ENCODE peak calls at places on chromosomes 7 and 10, in five cellular contexts. V is omental fat pad, U is GM10248, Y is choroid plexus epithelial cell, C is SK-N-SH. K is an unnamed sample.

GRCh38 chr10:79411546-79412495 is 33.6 kb downstream of the ZCCHC24 start:
- DNase-seq in Y (no peak), V (no peak), C (no peak), U (no peak), K (no peak)

GRCh38 chr10:51838506-51838905 is 139.1 kb upstream of the CSTF2T start:
- DNase-seq in U (no peak), Y (no peak), C (no peak), V (no peak), K (no peak)

GRCh38 chr10:28677889-28678686 is 767 bp downstream of the BAMBI start:
- DNase-seq in U (no peak), C (peak; percentile 40), Y (peak; percentile 31), V (no peak), K (peak; percentile 44)

GRCh38 chr10:43671659-43672555 is 23.2 kb upstream of the ZNF32 start:
- DNase-seq in Y (peak; percentile 76), V (no peak), U (peak; percentile 75), C (peak; percentile 78), K (peak; percentile 70)

GRCh38 chr10:3874988-3875841 is 90.2 kb upstream of the KLF6 start:
- DNase-seq in V (no peak), Y (no peak), U (peak; percentile 56), C (no peak), K (no peak)

GRCh38 chr7:75985518-75986146 is 8.8 kb downstream of the TMEM120A start:
- DNase-seq in Y (no peak), C (peak; percentile 43), U (no peak), V (no peak), K (no peak)

GRCh38 chr7:80014507-80014906 is 120.1 kb upstream of the GNAI1 start:
- DNase-seq in C (no peak), U (no peak), V (no peak), Y (peak; percentile 92), K (peak; percentile 18)

GRCh38 chr7:107982918-107983389 is 20.0 kb downstream of the LAMB1 start:
- DNase-seq in V (no peak), C (no peak), Y (peak; percentile 42), U (no peak), K (no peak)

GRCh38 chr7:127946847-127947246 is 84.4 kb downstream of the LRRC4 start:
- DNase-seq in C (no peak), Y (no peak), V (no peak), U (no peak), K (no peak)

DNA sequence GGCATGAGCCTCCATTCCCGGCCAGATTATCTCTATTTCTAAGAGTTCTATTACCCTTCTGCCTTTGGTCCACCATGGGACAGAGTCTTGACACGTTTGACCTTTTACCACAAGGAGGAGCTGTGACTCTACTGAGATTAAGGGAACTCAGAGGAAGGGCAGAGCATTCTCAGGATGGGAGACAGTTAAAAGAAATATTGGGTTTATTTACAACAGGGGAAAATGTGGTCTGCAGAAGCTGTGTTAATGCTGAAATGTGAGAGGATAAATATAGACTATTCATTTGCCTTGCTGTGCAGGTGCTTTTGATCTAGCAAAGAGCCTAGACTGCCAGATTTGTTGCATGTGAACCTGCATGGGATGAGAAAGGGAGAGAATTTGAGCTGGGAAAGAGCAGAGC is 45.8 kb upstream of the PRSS58 start:
- DNase-seq in C (peak; percentile 23), V (no peak), U (no peak), Y (no peak), K (peak; percentile 55)
- TF ChIP-seq CTCF in C (peak; percentile 53), V (no peak), U (peak; percentile 30), Y (peak; percentile 4), K (peak; percentile 38)

GRCh38 chr7:157671358-157672255 is 334.8 kb downstream of the DNAJB6 start:
- DNase-seq in V (no peak), Y (no peak), C (no peak), U (no peak), K (no peak)
- TF ChIP-seq CTCF in V (no peak), Y (no peak), C (no peak), U (no peak), K (no peak)

GRCh38 chr7:48424731-48425130 is 253.5 kb downstream of the ABCA13 start:
- DNase-seq in U (peak; percentile 26), V (no peak), Y (peak; percentile 56), C (peak; percentile 14), K (peak; percentile 53)
- TF ChIP-seq CTCF in U (peak; percentile 34), V (no peak), Y (peak; percentile 62), C (peak; percentile 57), K (peak; percentile 80)

GRCh38 chr7:12062062-12062461 is 149.0 kb upstream of the TMEM106B start:
- DNase-seq in U (no peak), C (no peak), Y (peak; percentile 14), V (no peak), K (peak; percentile 20)
- TF ChIP-seq CTCF in U (peak; percentile 21), C (peak; percentile 57), Y (peak; percentile 49), V (no peak), K (peak; percentile 11)

DNA sequence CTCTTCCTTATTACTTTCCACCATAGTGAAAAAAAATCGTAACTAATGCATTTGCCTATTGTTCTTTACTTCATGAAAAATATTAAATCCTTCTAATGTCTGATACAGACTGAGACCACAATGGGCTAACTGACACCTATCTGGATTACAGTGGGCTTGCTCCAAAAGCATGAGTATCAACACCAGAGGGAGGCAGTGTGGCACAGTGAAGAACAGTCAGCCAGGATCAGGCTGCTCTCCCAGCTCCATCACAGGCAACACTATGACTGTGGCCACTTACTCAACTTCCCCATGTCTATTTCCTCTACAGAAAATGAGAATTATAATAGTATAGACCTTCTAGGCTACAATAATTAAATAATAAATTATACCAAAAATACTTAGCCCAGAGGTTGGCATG is 97.2 kb downstream of the SLC25A13 start:
- DNase-seq in C (peak; percentile 51), U (peak; percentile 19), Y (peak; percentile 66), V (no peak), K (peak; percentile 12)
- TF ChIP-seq CTCF in C (peak; percentile 42), U (no peak), Y (peak; percentile 72), V (no peak), K (peak; percentile 8)

DNA sequence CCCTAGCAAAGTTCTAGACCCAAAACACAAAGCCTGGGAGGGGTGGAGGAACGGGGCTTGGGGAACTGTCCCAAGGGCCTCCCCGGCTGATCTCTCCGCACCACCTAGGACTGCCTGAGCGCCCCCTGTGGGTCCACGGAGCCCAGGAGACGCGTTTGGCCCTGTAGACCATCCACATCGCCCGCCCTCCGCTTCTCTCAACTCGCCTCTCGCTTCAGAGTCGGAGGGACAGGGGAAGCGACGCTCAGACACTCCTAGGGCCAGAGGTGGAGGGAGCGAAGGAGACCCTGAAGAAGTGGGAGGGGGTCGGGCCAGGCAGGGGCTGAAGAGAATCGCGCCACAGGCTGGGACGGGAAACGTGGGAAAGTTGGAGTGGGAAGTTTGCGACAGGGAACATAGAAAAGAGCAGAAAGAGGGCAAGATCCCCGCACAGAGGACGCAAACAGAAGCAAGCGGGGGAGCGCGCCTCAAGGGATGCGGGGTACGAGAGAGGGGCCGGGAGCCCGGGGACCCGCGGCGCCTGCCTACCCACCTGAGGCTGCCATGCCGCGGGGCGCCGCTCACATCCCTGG is 378 bp downstream of the PIK3AP1 start:
- DNase-seq in C (peak; percentile 50), Y (no peak), U (peak; percentile 80), V (peak; percentile 42), K (no peak)
- TF ChIP-seq CTCF in C (no peak), Y (peak; percentile 29), U (peak; percentile 96), V (no peak), K (no peak)

GRCh38 chr7:13117103-13117502 is 429.7 kb downstream of the ARL4A start:
- DNase-seq in V (no peak), C (no peak), Y (peak; percentile 63), U (no peak), K (peak; percentile 18)

GRCh38 chr7:13110107-13110506 is 422.7 kb downstream of the ARL4A start:
- DNase-seq in V (no peak), Y (no peak), U (no peak), C (no peak), K (no peak)

GRCh38 chr7:13111230-13111629 is 423.8 kb downstream of the ARL4A start:
- DNase-seq in C (no peak), V (no peak), Y (no peak), U (no peak), K (no peak)

GRCh38 chr7:13115157-13115772 is 427.8 kb downstream of the ARL4A start:
- DNase-seq in V (no peak), Y (peak; percentile 52), U (no peak), C (no peak), K (no peak)

DNA sequence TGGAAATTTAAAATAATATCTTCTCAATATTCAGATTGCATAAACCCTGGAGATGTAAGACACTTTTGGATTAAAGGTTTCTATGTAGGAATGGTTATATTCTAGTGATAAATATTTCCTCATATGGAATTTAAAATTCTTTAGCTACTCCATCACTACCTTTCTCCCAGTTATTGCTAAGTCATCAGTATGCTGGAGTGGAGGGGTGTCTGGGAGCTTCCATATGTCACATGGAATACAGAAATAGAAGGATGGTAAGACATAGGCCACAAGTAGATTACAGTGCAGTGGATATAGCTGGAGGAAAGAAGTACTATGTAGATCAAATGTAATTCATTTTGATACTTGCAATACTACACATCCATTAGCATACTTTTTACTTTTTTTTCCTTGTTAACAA is 428.4 kb downstream of the ARL4A start:
- DNase-seq in U (no peak), Y (no peak), V (no peak), C (no peak), K (no peak)
- TF ChIP-seq CTCF in U (no peak), Y (no peak), V (no peak), C (no peak), K (no peak)

K was measured in MCF 10A.